ENCODE peak calls at places on chromosomes 13 and 19, in four cellular contexts. One of them, this sample, is unnamed.

GRCh38 chr19:45866400-45867176 is 2.5 kb downstream of the FOXA3 start:
- DNase-seq in H54: no peak
- DNase-seq in naive thymus-derived CD4-positive, alpha-beta T cell: no peak
- DNase-seq in fibroblast of pulmonary artery: no peak
- DNase-seq in this sample: no peak

GRCh38 chr13:23934481-23934880 is 37.2 kb upstream of the C1QTNF9B start:
- DNase-seq in H54: no peak
- DNase-seq in naive thymus-derived CD4-positive, alpha-beta T cell: no peak
- DNase-seq in fibroblast of pulmonary artery: peak; percentile 33
- DNase-seq in this sample: no peak

GRCh38 chr19:56537442-56537841 is 1.3 kb upstream of the ZFP28 start:
- DNase-seq in H54: no peak
- DNase-seq in naive thymus-derived CD4-positive, alpha-beta T cell: no peak
- DNase-seq in fibroblast of pulmonary artery: no peak
- DNase-seq in this sample: no peak

GRCh38 chr19:55353803-55354697 is 469 bp downstream of the COX6B2 start:
- DNase-seq in H54: peak; percentile 96
- DNase-seq in naive thymus-derived CD4-positive, alpha-beta T cell: peak; percentile 44
- DNase-seq in fibroblast of pulmonary artery: peak; percentile 41
- DNase-seq in this sample: peak; percentile 34

GRCh38 chr19:40693150-40693788 is 2.8 kb upstream of the NUMBL start:
- DNase-seq in H54: no peak
- DNase-seq in naive thymus-derived CD4-positive, alpha-beta T cell: no peak
- DNase-seq in fibroblast of pulmonary artery: no peak
- DNase-seq in this sample: no peak

GRCh38 chr13:26184791-26185250 is 37.3 kb downstream of the RNF6 start:
- DNase-seq in H54: peak; percentile 18
- DNase-seq in naive thymus-derived CD4-positive, alpha-beta T cell: peak; percentile 39
- DNase-seq in fibroblast of pulmonary artery: peak; percentile 81
- DNase-seq in this sample: peak; percentile 86

GRCh38 chr19:38924383-38924782 is 6.2 kb downstream of the SARS2 start:
- DNase-seq in H54: no peak
- DNase-seq in naive thymus-derived CD4-positive, alpha-beta T cell: no peak
- DNase-seq in fibroblast of pulmonary artery: no peak
- DNase-seq in this sample: no peak

GRCh38 chr13:111343186-111343805 is 22.9 kb downstream of the TEX29 start:
- DNase-seq in H54: no peak
- DNase-seq in naive thymus-derived CD4-positive, alpha-beta T cell: no peak
- DNase-seq in fibroblast of pulmonary artery: no peak
- DNase-seq in this sample: no peak

GRCh38 chr13:50085063-50085462 is 69.8 kb downstream of the KCNRG start:
- DNase-seq in H54: no peak
- DNase-seq in naive thymus-derived CD4-positive, alpha-beta T cell: no peak
- DNase-seq in fibroblast of pulmonary artery: peak; percentile 68
- DNase-seq in this sample: peak; percentile 71

GRCh38 chr13:111256458-111256857 is 64.0 kb upstream of the TEX29 start:
- DNase-seq in H54: no peak
- DNase-seq in naive thymus-derived CD4-positive, alpha-beta T cell: no peak
- DNase-seq in fibroblast of pulmonary artery: no peak
- DNase-seq in this sample: no peak

GRCh38 chr19:31350693-31351211 is 1.5 kb upstream of the TSHZ3 start:
- DNase-seq in H54: peak; percentile 64
- DNase-seq in naive thymus-derived CD4-positive, alpha-beta T cell: no peak
- DNase-seq in fibroblast of pulmonary artery: peak; percentile 56
- DNase-seq in this sample: peak; percentile 54

GRCh38 chr13:112249644-112250610 is 126.2 kb upstream of the SPACA7 start:
- DNase-seq in H54: no peak
- DNase-seq in naive thymus-derived CD4-positive, alpha-beta T cell: no peak
- DNase-seq in fibroblast of pulmonary artery: no peak
- DNase-seq in this sample: no peak

GRCh38 chr13:48504606-48505369 is 28.1 kb downstream of the RCBTB2 start:
- DNase-seq in H54: no peak
- DNase-seq in naive thymus-derived CD4-positive, alpha-beta T cell: no peak
- DNase-seq in fibroblast of pulmonary artery: no peak
- DNase-seq in this sample: no peak

GRCh38 chr19:3336680-3337523 is 29.5 kb upstream of the NFIC start:
- DNase-seq in H54: no peak
- DNase-seq in naive thymus-derived CD4-positive, alpha-beta T cell: no peak
- DNase-seq in fibroblast of pulmonary artery: peak; percentile 88
- DNase-seq in this sample: no peak

GRCh38 chr13:83780201-83780600 is 102.1 kb downstream of the SLITRK1 start:
- DNase-seq in H54: no peak
- DNase-seq in naive thymus-derived CD4-positive, alpha-beta T cell: no peak
- DNase-seq in fibroblast of pulmonary artery: peak; percentile 63
- DNase-seq in this sample: no peak

GRCh38 chr19:51341976-51342580 is at the start of gene VSIG10L:
- DNase-seq in H54: no peak
- DNase-seq in naive thymus-derived CD4-positive, alpha-beta T cell: no peak
- DNase-seq in fibroblast of pulmonary artery: no peak
- DNase-seq in this sample: no peak

GRCh38 chr13:106649495-106649894 is 81.6 kb upstream of the ARGLU1 start:
- DNase-seq in H54: peak; percentile 22
- DNase-seq in naive thymus-derived CD4-positive, alpha-beta T cell: no peak
- DNase-seq in fibroblast of pulmonary artery: peak; percentile 29
- DNase-seq in this sample: no peak

GRCh38 chr13:113208424-113209335 is at the start of gene PCID2:
- DNase-seq in H54: peak; percentile 88
- DNase-seq in naive thymus-derived CD4-positive, alpha-beta T cell: peak; percentile 98
- DNase-seq in fibroblast of pulmonary artery: peak; percentile 88
- DNase-seq in this sample: peak; percentile 93